ENCODE peak calls at places on chromosomes 12 and 14, in four cellular contexts. F is HFFc6; W is CD4-positive, alpha-beta T cell; S is astrocyte of the spinal cord. G is an unnamed sample.

GRCh38 chr12:29216797-29217583 is 67.9 kb downstream of the FAR2 start:
- DNase-seq in F (no peak), W (no peak), S (peak), G (no peak)

GRCh38 chr12:58302487-58303011 is 361.2 kb downstream of the ATP23 start:
- DNase-seq in F (no peak), W (no peak), S (no peak), G (no peak)

GRCh38 chr12:8033153-8034044 is 883 bp downstream of the FOXJ2 start:
- DNase-seq in F (peak), W (no peak), S (peak), G (peak)

GRCh38 chr12:85424581-85425348 is 144.7 kb downstream of the ALX1 start:
- DNase-seq in F (no peak), W (no peak), S (peak), G (no peak)

GRCh38 chr12:117470804-117471203 is 109.4 kb upstream of the NOS1 start:
- DNase-seq in F (no peak), W (no peak), S (no peak), G (no peak)

GRCh38 chr12:118103601-118104382 is at the start of gene VSIG10:
- DNase-seq in F (peak), W (peak), S (peak), G (peak)

GRCh38 chr12:30828686-30829085 is 73.9 kb upstream of the CAPRIN2 start:
- DNase-seq in F (no peak), W (no peak), S (no peak), G (no peak)

GRCh38 chr12:18382486-18382885 is 121.2 kb downstream of the PIK3C2G start:
- DNase-seq in F (peak), W (no peak), S (no peak), G (no peak)

GRCh38 chr14:77098470-77099353 is 654 bp downstream of the CIPC start:
- DNase-seq in F (no peak), W (no peak), S (no peak), G (no peak)

GRCh38 chr14:58663494-58664111 is 25.8 kb downstream of the DACT1 start:
- DNase-seq in F (peak), W (no peak), S (peak), G (no peak)

GRCh38 chr12:3281588-3282150 is 204.5 kb downstream of the TSPAN9 start:
- DNase-seq in F (no peak), W (no peak), S (no peak), G (no peak)

GRCh38 chr14:89445252-89445973 is 28.4 kb upstream of the FOXN3 start:
- DNase-seq in F (no peak), W (no peak), S (no peak), G (no peak)

GRCh38 chr12:78636253-78636855 is 228.2 kb upstream of the SYT1 start:
- DNase-seq in F (no peak), W (no peak), S (no peak), G (no peak)

GRCh38 chr12:54370218-54370730 is 6.0 kb upstream of the GPR84 start:
- DNase-seq in F (peak), W (no peak), S (peak), G (peak)

GRCh38 chr12:95336387-95337067 is 118.9 kb downstream of the VEZT start:
- DNase-seq in F (peak), W (no peak), S (peak), G (no peak)

GRCh38 chr12:25254271-25254880 is 3.6 kb upstream of the KRAS start:
- DNase-seq in F (peak), W (no peak), S (no peak), G (no peak)

GRCh38 chr12:3122841-3123678 is 45.9 kb downstream of the TSPAN9 start:
- DNase-seq in F (peak), W (no peak), S (peak), G (no peak)

GRCh38 chr14:50012644-50013043 is 103.7 kb downstream of the VCPKMT start:
- DNase-seq in F (peak), W (no peak), S (no peak), G (no peak)

GRCh38 chr12:92158711-92159534 is 13.3 kb upstream of the BTG1 start:
- DNase-seq in F (no peak), W (no peak), S (no peak), G (no peak)

GRCh38 chr14:101459392-101459900 is 101.8 kb upstream of the DIO3 start:
- DNase-seq in F (no peak), W (no peak), S (no peak), G (no peak)

GRCh38 chr12:114990396-114990795 is 306.4 kb upstream of the TBX3 start:
- DNase-seq in F (no peak), W (no peak), S (no peak), G (no peak)

GRCh38 chr12:15550778-15551177 is 228.5 kb downstream of the PTPRO start:
- DNase-seq in F (no peak), W (no peak), S (no peak), G (no peak)

GRCh38 chr14:103023881-103024473 is 33.4 kb downstream of the CDC42BPB start:
- DNase-seq in F (peak), W (no peak), S (peak), G (no peak)

GRCh38 chr14:62691613-62692489 is 353.4 kb downstream of the KCNH5 start:
- DNase-seq in F (peak), W (no peak), S (peak), G (no peak)

GRCh38 chr12:68903511-68903910 is 29.5 kb downstream of the CPM start:
- DNase-seq in F (no peak), W (no peak), S (no peak), G (no peak)

GRCh38 chr12:55842681-55843429 is at the start of gene MMP19:
- DNase-seq in F (peak), W (no peak), S (peak), G (no peak)

GRCh38 chr12:54991992-54992377 is 7.4 kb upstream of the TESPA1 start:
- DNase-seq in F (no peak), W (no peak), S (no peak), G (no peak)

GRCh38 chr12:64480148-64480547 is 28.2 kb downstream of the TBK1 start:
- DNase-seq in F (peak), W (no peak), S (no peak), G (no peak)

GRCh38 chr14:90447720-90448497 is 51.1 kb downstream of the CALM1 start:
- DNase-seq in F (no peak), W (no peak), S (no peak), G (no peak)
- TF ChIP-seq CTCF in F (no peak), W (no peak), S (no peak), G (no peak)

DNA sequence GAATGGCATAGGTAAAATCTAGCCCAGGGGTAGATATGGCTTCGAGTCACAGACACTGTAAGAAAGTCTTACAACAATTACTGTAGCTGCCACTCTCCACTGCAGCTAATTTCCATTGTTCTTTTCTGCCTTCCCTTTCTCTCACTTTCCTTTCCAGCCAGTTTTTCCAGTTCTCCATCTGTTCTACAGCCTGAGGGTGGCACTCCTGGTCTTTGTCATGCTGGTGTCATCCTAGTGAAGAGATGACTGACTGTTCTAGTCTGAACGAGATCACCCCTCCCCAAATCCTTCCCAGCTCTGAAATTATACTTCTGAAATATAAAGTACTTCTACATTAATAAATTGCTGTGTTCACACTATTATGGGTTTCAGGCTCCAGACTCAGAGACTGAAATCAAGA is 74.2 kb upstream of the CSRP2 start:
- DNase-seq in F (no peak), W (no peak), S (no peak), G (no peak)
- TF ChIP-seq CTCF in F (no peak), W (no peak), S (no peak), G (no peak)

GRCh38 chr12:80632835-80633234 is 74.6 kb upstream of the MYF6 start:
- DNase-seq in F (no peak), W (no peak), S (peak), G (no peak)
- TF ChIP-seq CTCF in F (peak), W (no peak), S (peak), G (no peak)

GRCh38 chr12:51721281-51721940 is 127.1 kb downstream of the FIGNL2 start:
- DNase-seq in F (no peak), W (peak), S (peak), G (peak)
- TF ChIP-seq CTCF in F (no peak), W (no peak), S (peak), G (no peak)

GRCh38 chr12:122867701-122868461 is 28.0 kb downstream of the VPS37B start:
- DNase-seq in F (no peak), W (no peak), S (no peak), G (no peak)
- TF ChIP-seq CTCF in F (peak), W (no peak), S (no peak), G (no peak)

GRCh38 chr14:54565236-54566151 is 1.4 kb upstream of the SAMD4A start:
- DNase-seq in F (peak), W (peak), S (peak), G (peak)
- TF ChIP-seq CTCF in F (peak), W (no peak), S (peak), G (no peak)

G was measured in activated B cell treated with CpG ODN at 0.5 μM for 24 hours.